ENCODE peak calls at places on chromosomes 16 and 17, in six cellular contexts. G, Y, U, Z, J and X are unnamed samples.

GRCh38 chr17:2059125-2059836 is 4.4 kb downstream of the HIC1 start:
- DNase-seq in Z (no peak), G (no peak), U (no peak), J (no peak), Y (no peak), X (no peak)

GRCh38 chr17:19249681-19250080 is 12.5 kb downstream of the EPN2 start:
- DNase-seq in G (peak; percentile 78), U (no peak), J (no peak), Y (no peak), Z (no peak), X (no peak)

GRCh38 chr17:5419356-5419958 is at the start of gene NUP88:
- DNase-seq in J (peak; percentile 95), Y (peak; percentile 96), Z (peak; percentile 98), U (peak; percentile 97), G (peak; percentile 95), X (peak; percentile 97)

GRCh38 chr17:41020346-41020745 is 6.7 kb downstream of the KRTAP1-5 start:
- DNase-seq in Z (no peak), G (no peak), Y (no peak), U (no peak), J (no peak), X (no peak)

GRCh38 chr16:87043273-87044030 is 273.7 kb downstream of the C16orf95 start:
- DNase-seq in G (peak; percentile 83), U (no peak), Z (no peak), J (peak; percentile 18), Y (no peak), X (no peak)

GRCh38 chr17:57084361-57084801 is 665 bp upstream of the AKAP1 start:
- DNase-seq in G (no peak), Y (no peak), U (no peak), J (no peak), Z (no peak), X (peak; percentile 32)

GRCh38 chr16:11857161-11857560 is 5.8 kb upstream of the RSL1D1 start:
- DNase-seq in U (no peak), Y (no peak), G (no peak), Z (no peak), J (peak; percentile 47), X (peak; percentile 62)

GRCh38 chr16:67071476-67072048 is 38.2 kb upstream of the PHAF1 start:
- DNase-seq in G (no peak), J (no peak), U (no peak), Z (no peak), Y (no peak), X (no peak)

GRCh38 chr17:8056232-8056975 is 17.5 kb downstream of the ALOX15B start:
- DNase-seq in Z (no peak), G (peak; percentile 75), J (no peak), Y (no peak), U (peak; percentile 60), X (peak; percentile 14)

GRCh38 chr16:318628-319027 is 33.9 kb downstream of the AXIN1 start:
- DNase-seq in U (no peak), Y (no peak), J (no peak), G (no peak), Z (no peak), X (no peak)

GRCh38 chr17:57834146-57834741 is 15.6 kb downstream of the MRPS23 start:
- DNase-seq in Y (no peak), J (peak; percentile 50), Z (peak; percentile 74), G (peak; percentile 31), U (no peak), X (peak; percentile 23)

GRCh38 chr17:67449885-67450755 is 73.0 kb downstream of the PITPNC1 start:
- DNase-seq in J (no peak), Y (no peak), G (no peak), Z (no peak), U (no peak), X (no peak)

GRCh38 chr17:62366191-62366590 is 14.2 kb upstream of the EFCAB3 start:
- DNase-seq in J (no peak), Z (no peak), U (no peak), Y (no peak), G (no peak), X (no peak)

GRCh38 chr16:29972500-29972899 is 1.2 kb upstream of the TAOK2 start:
- DNase-seq in Z (no peak), U (no peak), J (no peak), Y (no peak), G (no peak), X (no peak)

GRCh38 chr16:3650631-3651265 is 3.7 kb upstream of the DNASE1 start:
- DNase-seq in J (no peak), Z (no peak), G (no peak), U (no peak), Y (no peak), X (no peak)

GRCh38 chr17:9646556-9646905 is 1.2 kb downstream of the USP43 start:
- DNase-seq in Z (no peak), J (no peak), Y (peak; percentile 39), G (no peak), U (no peak), X (no peak)

GRCh38 chr17:27239046-27239445 is 54.9 kb upstream of the WSB1 start:
- DNase-seq in Y (no peak), U (peak; percentile 76), Z (no peak), J (no peak), G (no peak), X (no peak)

GRCh38 chr16:88325087-88325750 is 57.5 kb upstream of the ZNF469 start:
- DNase-seq in G (no peak), J (no peak), Z (no peak), U (no peak), Y (no peak), X (no peak)

GRCh38 chr16:48318630-48319029 is 66.6 kb downstream of the SIAH1 start:
- DNase-seq in Z (no peak), U (no peak), Y (no peak), G (peak; percentile 79), J (peak; percentile 18), X (peak; percentile 13)

GRCh38 chr17:72340836-72341235 is 220.0 kb downstream of the SOX9 start:
- DNase-seq in J (no peak), Y (no peak), Z (no peak), U (no peak), G (no peak), X (no peak)

GRCh38 chr16:28168991-28169554 is 42.7 kb downstream of the XPO6 start:
- DNase-seq in Y (no peak), G (no peak), J (no peak), U (no peak), Z (no peak), X (no peak)

GRCh38 chr17:17387017-17387416 is 83.8 kb downstream of the NT5M start:
- DNase-seq in Y (no peak), U (no peak), G (no peak), Z (no peak), J (no peak), X (no peak)

GRCh38 chr17:79987187-79987889 is 48.3 kb downstream of the TBC1D16 start:
- DNase-seq in U (no peak), Z (no peak), J (no peak), Y (no peak), G (no peak), X (no peak)

GRCh38 chr17:79618383-79619067 is 7.7 kb upstream of the RBFOX3 start:
- DNase-seq in Y (peak; percentile 32), G (no peak), U (no peak), Z (no peak), J (peak; percentile 8), X (no peak)

GRCh38 chr17:49210158-49211029 is at the start of the genes ABI3 and GNGT2:
- DNase-seq in G (peak; percentile 16), U (peak; percentile 93), J (no peak), Z (peak; percentile 43), Y (no peak), X (no peak)

GRCh38 chr17:3768341-3768740 is 32.6 kb downstream of the ITGAE start:
- DNase-seq in Z (no peak), G (no peak), J (no peak), Y (no peak), U (no peak), X (no peak)

GRCh38 chr17:2423271-2423670 is 22.4 kb upstream of the MNT start:
- DNase-seq in J (no peak), G (no peak), Y (no peak), Z (no peak), U (no peak), X (no peak)

GRCh38 chr16:53784312-53784711 is 80.4 kb downstream of the FTO start:
- DNase-seq in U (no peak), J (no peak), G (no peak), Y (no peak), Z (no peak), X (no peak)

GRCh38 chr16:75742424-75743047 is 16.2 kb upstream of the CPHXL start:
- DNase-seq in U (no peak), J (no peak), Y (no peak), Z (no peak), G (no peak), X (no peak)

GRCh38 chr16:75750516-75750915 is 24.2 kb upstream of the CPHXL start:
- DNase-seq in J (no peak), U (no peak), Y (no peak), G (no peak), Z (no peak), X (no peak)

GRCh38 chr16:75745823-75746222 is 19.5 kb upstream of the CPHXL start:
- DNase-seq in U (peak; percentile 18), Y (no peak), G (no peak), Z (no peak), J (no peak), X (no peak)

GRCh38 chr16:75745242-75745641 is 19.0 kb upstream of the CPHXL start:
- DNase-seq in Z (no peak), J (no peak), G (no peak), U (no peak), Y (no peak), X (no peak)
- TF ChIP-seq CTCF in Z (no peak), J (no peak), G (no peak), U (no peak), Y (no peak), X (no peak)

DNA sequence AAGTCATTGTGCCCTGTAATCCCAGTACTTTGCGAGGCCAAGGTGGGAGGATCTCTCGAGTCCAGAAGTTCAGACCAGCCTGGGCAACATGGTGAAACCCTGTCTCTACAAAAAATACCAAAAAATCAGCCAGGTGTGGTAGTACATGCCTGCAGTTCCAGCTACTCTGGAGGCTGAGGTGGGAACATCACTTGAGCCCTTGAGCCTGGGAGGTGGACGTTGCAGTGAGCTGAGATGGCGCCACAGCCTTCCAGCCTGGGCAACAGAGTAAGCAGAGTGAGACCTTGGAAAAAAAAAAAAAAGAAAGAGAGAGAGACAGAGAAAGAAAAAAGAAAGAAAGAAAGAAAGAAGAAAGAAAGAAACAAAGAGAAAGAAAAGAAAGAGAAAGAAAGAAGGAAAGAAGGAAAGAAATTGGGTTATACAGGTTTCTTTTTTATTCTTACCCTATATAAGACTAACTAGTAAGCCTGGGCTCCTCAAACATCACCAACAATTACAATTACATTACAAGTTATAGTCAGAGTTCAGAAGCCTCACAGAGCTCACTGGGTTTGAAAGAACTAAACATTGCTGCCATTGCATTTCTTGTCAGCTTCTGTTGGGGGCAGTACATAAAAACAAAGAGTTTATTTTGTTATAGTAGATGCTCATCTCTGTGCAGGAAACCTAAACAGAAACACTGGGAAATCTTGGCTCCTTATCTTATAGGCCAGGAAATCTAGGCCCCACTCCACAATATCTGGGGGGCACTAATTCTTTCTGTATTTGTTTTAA is 6.7 kb upstream of the ABCA9 start:
- DNase-seq in J (no peak), G (no peak), U (no peak), Y (no peak), Z (no peak), X (no peak)
- TF ChIP-seq CTCF in J (no peak), G (no peak), U (no peak), Y (no peak), Z (no peak), X (no peak)

GRCh38 chr16:13510425-13511151 is 409.4 kb upstream of the ERCC4 start:
- DNase-seq in J (no peak), U (no peak), Y (no peak), G (no peak), Z (no peak), X (no peak)
- TF ChIP-seq CTCF in J (no peak), U (no peak), Y (peak; percentile 56), G (no peak), Z (no peak), X (peak; percentile 52)

GRCh38 chr16:65249768-65250167 is 127.9 kb upstream of the CDH11 start:
- DNase-seq in J (no peak), U (no peak), G (peak; percentile 95), Y (no peak), Z (peak; percentile 17), X (no peak)
- TF ChIP-seq CTCF in J (no peak), U (no peak), G (no peak), Y (no peak), Z (no peak), X (no peak)